ENCODE peak calls at places on chromosomes 5 and 9, in ten cellular contexts. D, S, R, J, V, B, L, M, O and H are unnamed samples.

GRCh38 chr5:159536166-159536565 is 205.9 kb upstream of the IL12B start:
- DNase-seq in D (no peak), S (no peak), R (no peak), J (no peak), V (no peak), B (no peak), L (no peak), M (no peak), O (no peak), H (no peak)

GRCh38 chr9:100785946-100786345 is 208.1 kb downstream of the CAVIN4 start:
- DNase-seq in D (no peak), S (no peak), R (no peak), J (no peak), V (no peak), B (no peak), L (no peak), M (no peak), O (no peak), H (no peak)

GRCh38 chr9:92564982-92565381 is 29.2 kb upstream of the ECM2 start:
- DNase-seq in D (peak; percentile 47), S (no peak), R (no peak), J (peak; percentile 79), V (no peak), B (no peak), L (no peak), M (peak; percentile 64), O (no peak), H (no peak)

GRCh38 chr9:28774433-28775029 is 1201.2 kb upstream of the C9orf72 start:
- DNase-seq in D (peak; percentile 0), S (no peak), R (no peak), J (peak; percentile 46), V (peak; percentile 9), B (no peak), L (no peak), M (peak; percentile 49), O (no peak), H (no peak)

GRCh38 chr9:105444130-105444529 is 3.7 kb upstream of the FSD1L start:
- DNase-seq in D (peak; percentile 76), S (no peak), R (no peak), J (no peak), V (no peak), B (no peak), L (no peak), M (peak; percentile 83), O (no peak), H (no peak)

GRCh38 chr5:103446813-103447212 is 115.8 kb downstream of the NUDT12 start:
- DNase-seq in D (peak; percentile 61), S (no peak), R (no peak), J (no peak), V (no peak), B (no peak), L (no peak), M (peak; percentile 53), O (no peak), H (no peak)

GRCh38 chr5:62896121-62896893 is 317.7 kb downstream of the LRRC70 start:
- DNase-seq in D (no peak), S (no peak), R (no peak), J (no peak), V (no peak), B (no peak), L (no peak), M (no peak), O (no peak), H (no peak)

GRCh38 chr5:39896104-39896503 is 471.3 kb upstream of the DAB2 start:
- DNase-seq in D (no peak), S (no peak), R (no peak), J (no peak), V (no peak), B (no peak), L (no peak), M (no peak), O (no peak), H (no peak)

GRCh38 chr9:3751125-3751758 is 225.4 kb upstream of the RFX3 start:
- DNase-seq in D (peak; percentile 10), S (no peak), R (no peak), J (peak; percentile 89), V (no peak), B (no peak), L (no peak), M (peak; percentile 51), O (no peak), H (peak; percentile 19)

GRCh38 chr9:114478459-114478858 is 26.8 kb downstream of the WHRN start:
- DNase-seq in D (no peak), S (no peak), R (no peak), J (no peak), V (no peak), B (no peak), L (no peak), M (no peak), O (no peak), H (no peak)

GRCh38 chr9:128902351-128903078 is 18.3 kb upstream of the PHYHD1 start:
- DNase-seq in D (no peak), S (no peak), R (peak; percentile 66), J (no peak), V (peak; percentile 63), B (peak; percentile 89), L (peak; percentile 50), M (no peak), O (no peak), H (no peak)

GRCh38 chr5:61329729-61330128 is 2.3 kb upstream of the ZSWIM6 start:
- DNase-seq in D (peak; percentile 67), S (no peak), R (no peak), J (no peak), V (peak; percentile 58), B (no peak), L (no peak), M (no peak), O (no peak), H (no peak)

GRCh38 chr9:33651125-33651524 is 127.1 kb downstream of the ANKRD18B start:
- DNase-seq in D (no peak), S (no peak), R (no peak), J (no peak), V (no peak), B (no peak), L (no peak), M (no peak), O (no peak), H (no peak)

DNA sequence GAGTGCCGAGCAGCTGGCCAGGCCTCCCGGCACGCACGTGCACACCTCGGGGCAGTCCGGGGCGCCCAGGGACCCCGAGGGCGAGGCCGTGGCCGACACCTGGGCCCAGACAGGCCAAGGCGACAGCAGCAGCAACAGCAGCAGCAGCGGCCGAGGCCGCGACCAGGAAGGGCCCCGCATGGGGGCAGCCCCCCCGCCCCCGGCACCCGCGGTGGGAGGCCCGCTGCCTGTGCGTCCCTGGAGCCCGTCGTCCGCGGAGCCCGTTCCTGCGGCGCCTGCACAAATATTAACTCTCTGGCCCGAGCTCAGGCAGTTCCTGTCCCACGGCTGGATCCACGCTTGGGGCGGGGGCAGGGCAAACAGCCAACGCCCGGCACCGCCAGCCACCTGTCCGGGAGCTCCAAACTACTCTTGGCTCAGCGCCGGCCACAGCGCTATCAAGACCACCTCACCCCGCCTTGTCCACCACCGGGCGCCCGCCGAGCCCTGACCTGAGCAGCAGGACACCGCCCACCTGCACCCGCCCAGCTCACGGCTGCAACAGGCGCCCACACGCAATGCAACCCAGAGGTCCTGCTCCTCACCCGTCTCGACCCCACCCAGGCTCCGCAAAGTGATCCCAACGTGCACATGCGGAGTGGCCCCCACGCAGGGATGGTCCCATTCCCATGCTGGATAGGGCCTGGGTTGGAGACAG is at the start of gene LRRC26:
- DNase-seq in D (no peak), S (no peak), R (no peak), J (no peak), V (no peak), B (no peak), L (no peak), M (no peak), O (no peak), H (no peak)
- H3K4me3 ChIP-seq in D (peak within 1 kb of the TSS; percentile 7), S (peak within 1 kb of the TSS; percentile 18), R (peak within 1 kb of the TSS; percentile 41), J (no peak within 1 kb of the TSS), V (no peak within 1 kb of the TSS), B (peak within 1 kb of the TSS; percentile 15), L (peak within 1 kb of the TSS; percentile 11), M (no peak within 1 kb of the TSS), O (peak within 1 kb of the TSS; percentile 48), H (peak within 1 kb of the TSS; percentile 7)

GRCh38 chr9:120792898-120793765 is at the start of gene FBXW2:
- DNase-seq in D (peak; percentile 89), S (peak; percentile 92), R (peak; percentile 95), J (peak; percentile 86), V (peak; percentile 97), B (peak; percentile 81), L (peak; percentile 87), M (peak; percentile 85), O (peak; percentile 83), H (peak; percentile 65)
- TF ChIP-seq CTCF in D (no peak), S (no peak), R (no peak), J (no peak), V (no peak), B (no peak), L (peak; percentile 9), M (no peak), O (no peak), H (no peak)

GRCh38 chr5:180801596-180802324 is 846 bp downstream of the MGAT1 start:
- DNase-seq in D (no peak), S (no peak), R (no peak), J (peak; percentile 19), V (no peak), B (no peak), L (no peak), M (no peak), O (peak; percentile 57), H (no peak)

GRCh38 chr5:180806351-180807011 is 3.9 kb upstream of the MGAT1 start:
- DNase-seq in D (no peak), S (peak; percentile 21), R (no peak), J (no peak), V (peak; percentile 53), B (no peak), L (no peak), M (no peak), O (no peak), H (no peak)

GRCh38 chr5:180804129-180804601 is 1.6 kb upstream of the MGAT1 start:
- DNase-seq in D (no peak), S (no peak), R (no peak), J (no peak), V (no peak), B (peak; percentile 37), L (no peak), M (no peak), O (peak; percentile 53), H (no peak)

GRCh38 chr5:180802325-180803180 is at the start of gene MGAT1:
- DNase-seq in D (peak; percentile 83), S (peak; percentile 90), R (peak; percentile 92), J (peak; percentile 85), V (peak; percentile 98), B (peak; percentile 80), L (peak; percentile 91), M (peak; percentile 82), O (peak; percentile 94), H (no peak)

GRCh38 chr5:180803181-180804128 is 849 bp upstream of the MGAT1 start:
- DNase-seq in D (no peak), S (peak; percentile 62), R (peak; percentile 93), J (peak; percentile 57), V (peak; percentile 87), B (peak; percentile 82), L (peak; percentile 45), M (peak; percentile 75), O (peak; percentile 72), H (no peak)
- H3K4me3 ChIP-seq in D (peak overlapping the region; percentile 46), S (peak overlapping the region; percentile 74), R (peak overlapping the region; percentile 99), J (peak overlapping the region; percentile 45), V (peak overlapping the region; percentile 89), B (peak overlapping the region; percentile 92), L (peak overlapping the region; percentile 99), M (peak overlapping the region; percentile 48), O (peak overlapping the region; percentile 96), H (peak overlapping the region; percentile 67)

DNA sequence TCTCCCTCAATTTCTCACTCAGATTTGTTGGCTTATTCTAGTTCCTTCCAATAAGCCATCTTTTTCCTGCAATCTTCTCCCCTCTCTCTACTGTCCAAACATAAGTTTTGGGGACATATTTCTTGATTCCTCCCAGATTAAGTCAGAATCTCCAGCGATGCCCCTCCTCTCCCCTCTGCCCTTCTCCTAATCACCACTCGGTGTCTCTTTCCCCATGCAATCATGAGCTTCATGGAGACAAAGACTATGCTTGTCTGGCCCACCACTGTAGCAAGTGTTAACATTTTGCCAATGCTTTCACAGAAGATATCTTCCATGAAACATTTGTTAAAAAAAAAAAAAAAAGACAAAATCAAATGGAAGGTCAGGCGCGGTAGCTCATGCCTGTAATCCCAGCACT is 42.4 kb downstream of the PDE6A start:
- DNase-seq in D (no peak), S (no peak), R (no peak), J (no peak), V (peak; percentile 31), B (no peak), L (no peak), M (no peak), O (no peak), H (no peak)
- TF ChIP-seq CTCF in D (no peak), S (no peak), R (no peak), J (no peak), V (peak; percentile 30), B (no peak), L (no peak), M (peak; percentile 6), O (no peak), H (no peak)